ENCODE peak calls at places on chromosomes 5 and 9, in six cellular contexts. K is neuronal stem cell, U is IMR-90, F is H9, V is mesenchymal stem cell, B is H1. R is an unnamed sample.

GRCh38 chr5:14357861-14358260 is 214.7 kb downstream of the TRIO start:
- DNase-seq in V (no peak), B (no peak), U (no peak), K (peak; percentile 39), F (peak; percentile 72), R (peak; percentile 56)

GRCh38 chr5:100690036-100690560 is 154.9 kb downstream of the FAM174A start:
- DNase-seq in U (peak; percentile 10), V (peak; percentile 32), B (no peak), F (no peak), K (no peak), R (no peak)

GRCh38 chr9:70962761-70963445 is 158.5 kb downstream of the TRPM3 start:
- DNase-seq in U (peak; percentile 4), V (no peak), B (no peak), F (no peak), K (no peak), R (no peak)

GRCh38 chr9:134346151-134346550 is 19.9 kb downstream of the RXRA start:
- DNase-seq in U (peak; percentile 7), K (no peak), F (no peak), B (no peak), V (no peak), R (no peak)

GRCh38 chr9:36924071-36924470 is 110.0 kb downstream of the PAX5 start:
- DNase-seq in B (no peak), U (peak; percentile 81), V (peak; percentile 65), F (no peak), K (no peak), R (peak; percentile 70)

GRCh38 chr9:94692601-94693000 is 33.9 kb upstream of the AOPEP start:
- DNase-seq in K (no peak), B (no peak), V (no peak), U (no peak), F (no peak), R (peak; percentile 69)

GRCh38 chr5:160298189-160298588 is 14.2 kb downstream of the CCNJL start:
- DNase-seq in U (no peak), K (no peak), V (no peak), B (no peak), F (no peak), R (no peak)

GRCh38 chr5:113170707-113171106 is 194.1 kb downstream of the DCP2 start:
- DNase-seq in F (no peak), V (no peak), U (peak; percentile 69), K (no peak), B (no peak), R (no peak)

GRCh38 chr5:162911873-162912272 is 525.5 kb upstream of the CCNG1 start:
- DNase-seq in B (no peak), U (no peak), V (no peak), K (no peak), F (no peak), R (no peak)

GRCh38 chr9:89887286-89887685 is 282.5 kb downstream of the GADD45G start:
- DNase-seq in V (no peak), K (no peak), B (no peak), U (no peak), F (peak; percentile 6), R (no peak)

GRCh38 chr5:142316051-142316450 is 8.8 kb downstream of the SPRY4 start:
- DNase-seq in K (no peak), U (peak; percentile 67), V (peak; percentile 73), B (no peak), F (no peak), R (no peak)

GRCh38 chr5:61262080-61262479 is 70.0 kb upstream of the ZSWIM6 start:
- DNase-seq in K (no peak), F (no peak), B (no peak), V (no peak), U (no peak), R (peak; percentile 53)

GRCh38 chr5:143105216-143105905 is 298.1 kb downstream of the NR3C1 start:
- DNase-seq in F (no peak), V (no peak), U (no peak), B (no peak), K (no peak), R (no peak)

GRCh38 chr5:137313526-137314175 is 185.5 kb downstream of the SPOCK1 start:
- DNase-seq in V (no peak), U (no peak), B (no peak), F (no peak), K (no peak), R (no peak)

GRCh38 chr5:91126448-91126847 is 256.7 kb downstream of the ARRDC3 start:
- DNase-seq in F (no peak), K (no peak), U (peak; percentile 94), B (no peak), V (peak; percentile 56), R (no peak)

GRCh38 chr5:81194633-81195333 is 38.3 kb upstream of the CKMT2 start:
- DNase-seq in K (peak; percentile 71), V (peak; percentile 82), F (peak; percentile 86), U (peak; percentile 70), B (peak; percentile 39), R (peak; percentile 86)
- H4K8ac ChIP-seq in K (no peak overlapping the region), V (no peak overlapping the region), F (no peak overlapping the region), U (peak overlapping the region; percentile 72), B (no peak overlapping the region), R (no peak overlapping the region)

DNA sequence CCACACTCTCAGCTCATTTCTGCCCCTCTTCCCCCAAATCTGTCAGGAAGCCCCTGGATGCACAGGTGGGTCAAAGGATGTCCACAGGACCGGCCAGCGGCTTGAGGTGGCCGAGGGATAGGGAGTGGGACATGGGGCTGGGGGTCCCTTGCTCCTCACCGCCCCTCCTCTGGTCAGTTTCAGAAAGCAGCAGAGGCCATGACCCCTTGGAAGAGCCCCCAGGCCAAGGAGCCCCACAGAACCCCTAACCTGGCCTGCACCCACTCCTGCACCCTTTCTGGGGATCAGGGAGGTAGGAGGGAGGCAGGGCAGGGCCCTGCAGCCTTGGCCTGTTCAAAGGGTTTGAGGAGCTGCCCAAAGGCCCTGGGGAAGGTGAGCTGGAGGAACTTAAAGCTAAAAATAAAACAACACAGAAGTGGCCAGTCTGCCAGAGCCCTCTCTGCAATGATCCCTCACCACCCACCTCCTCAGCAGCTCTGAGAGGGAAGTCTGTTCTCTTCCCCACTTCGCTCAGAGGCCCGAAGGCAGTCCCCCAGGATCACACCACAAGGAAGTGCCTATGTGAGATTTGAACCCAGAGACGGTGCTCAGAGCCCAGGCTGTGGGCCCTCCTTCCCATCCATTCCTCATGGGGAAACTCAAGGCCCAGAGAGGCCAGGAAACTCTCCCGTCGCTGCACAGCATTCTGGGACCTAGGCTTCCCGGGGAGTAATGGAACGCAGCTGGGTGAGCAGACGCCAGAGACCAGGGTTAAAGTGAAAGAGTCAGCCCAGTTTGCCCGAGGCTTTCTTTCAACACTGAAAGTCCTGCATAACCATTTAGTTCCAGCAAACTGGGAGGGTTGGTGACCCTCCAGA is 918 bp downstream of the ENG start:
- DNase-seq in B (no peak), V (peak; percentile 68), K (no peak), U (no peak), F (no peak), R (peak; percentile 50)
- H2BK15ac ChIP-seq in B (no peak overlapping the region), V (peak overlapping the region; percentile 50), K (no peak overlapping the region), U (no peak overlapping the region), F (no peak overlapping the region), R (no peak overlapping the region)

GRCh38 chr5:132266031-132266835 is 8.7 kb downstream of the PDLIM4 start:
- DNase-seq in V (no peak), F (no peak), U (no peak), B (no peak), K (no peak), R (no peak)

GRCh38 chr5:132267931-132268501 is 10.5 kb downstream of the PDLIM4 start:
- DNase-seq in F (peak; percentile 14), K (no peak), U (no peak), V (no peak), B (no peak), R (no peak)

GRCh38 chr5:132267166-132267739 is 9.8 kb downstream of the PDLIM4 start:
- DNase-seq in K (no peak), U (no peak), F (no peak), V (no peak), B (no peak), R (no peak)

GRCh38 chr5:132265336-132266030 is 8.0 kb downstream of the PDLIM4 start:
- DNase-seq in B (no peak), U (peak; percentile 96), F (peak; percentile 28), K (no peak), V (peak; percentile 98), R (peak; percentile 87)

GRCh38 chr5:132266836-132267160 is 9.3 kb downstream of the PDLIM4 start:
- DNase-seq in V (no peak), B (no peak), U (no peak), K (no peak), F (no peak), R (no peak)
- H3K27ac ChIP-seq in V (no peak overlapping the region), B (no peak overlapping the region), U (no peak overlapping the region), K (no peak overlapping the region), F (no peak overlapping the region), R (no peak overlapping the region)

GRCh38 chr5:140964356-140964755 is 1.9 kb upstream of the PCDHAC2 start:
- DNase-seq in V (no peak), U (no peak), K (no peak), F (no peak), B (no peak), R (no peak)
- H4K8ac ChIP-seq in V (no peak overlapping the region), U (no peak overlapping the region), K (no peak overlapping the region), F (no peak overlapping the region), B (no peak overlapping the region), R (no peak overlapping the region)

R was measured in mesendoderm.